ENCODE peak calls at places on chromosomes 2 and 18, in five cellular contexts. S is KBM-7, B is pons, Y is tibial artery, A is stomach. P is an unnamed sample.

GRCh38 chr2:241811209-241811951 is 2.4 kb downstream of the NEU4 start:
- DNase-seq in A (no peak), Y (peak), S (no peak), B (peak), P (no peak)

GRCh38 chr18:901769-902168 is 2.9 kb upstream of the ADCYAP1 start:
- DNase-seq in S (no peak), A (no peak), B (no peak), Y (no peak), P (no peak)

GRCh38 chr18:35618289-35618688 is 36.7 kb downstream of the GALNT1 start:
- DNase-seq in S (no peak), B (no peak), A (no peak), Y (no peak), P (no peak)

GRCh38 chr2:239253264-239253663 is 147.6 kb downstream of the HDAC4 start:
- DNase-seq in S (peak), B (peak), Y (no peak), A (no peak), P (no peak)

GRCh38 chr2:214808481-214808931 is 977 bp downstream of the BARD1 start:
- DNase-seq in B (peak), S (peak), Y (no peak), A (no peak), P (no peak)

GRCh38 chr2:241204490-241204889 is 16.0 kb downstream of the ANO7 start:
- DNase-seq in A (no peak), B (no peak), Y (no peak), S (no peak), P (no peak)

GRCh38 chr2:158321264-158321663 is 135.3 kb downstream of the CCDC148 start:
- DNase-seq in B (no peak), Y (no peak), A (no peak), S (peak), P (peak)

GRCh38 chr2:241546771-241547498 is 11.6 kb upstream of the BOK start:
- DNase-seq in Y (no peak), A (no peak), B (peak), S (no peak), P (no peak)

GRCh38 chr2:170396799-170397459 is 219.0 kb downstream of the MYO3B start:
- DNase-seq in S (peak), B (no peak), A (no peak), Y (no peak), P (no peak)

GRCh38 chr2:59232394-59233165 is 991.5 kb upstream of the FANCL start:
- DNase-seq in S (no peak), A (no peak), Y (no peak), B (no peak), P (no peak)

GRCh38 chr2:220000080-220000479 is 372.6 kb downstream of the SLC4A3 start:
- DNase-seq in S (no peak), A (no peak), Y (no peak), B (no peak), P (no peak)

P was measured in prostate gland.